ENCODE peak calls at places on chromosome 14, in nine cellular contexts. E is substantia nigra; Y is GM23338; Z is NCI-H2171; U is stimulated activated CD4-positive, alpha-beta T cell treated with anti-CD3 and anti-CD28 coated beads, Interleukin-12 subunit alpha, Interleukin-12 subunit beta, amount 100 ng/mL, for 48 hours; H is T follicular helper cell; Q is stimulated activated naive B cell treated with anti-CD40 and anti-IgM and Interleukin-4, amounts not matched to agents 10 μg/mL and 1 μg/mL and 100 μg/mL, for 72 hours; M is brain microvascular endothelial cell; J is stomach. X is an unnamed sample.

GRCh38 chr14:93091666-93092065 is 24.1 kb downstream of the ITPK1 start:
- DNase-seq in M (no peak), U (no peak), Q (no peak), J (no peak), H (no peak), Y (no peak), Z (no peak), E (no peak), X (no peak)

GRCh38 chr14:37620856-37621255 is 25.4 kb downstream of the TTC6 start:
- DNase-seq in M (no peak), Q (no peak), E (no peak), U (no peak), Y (no peak), H (no peak), J (no peak), Z (peak; percentile 49), X (no peak)

GRCh38 chr14:20632448-20632830 is 9.1 kb downstream of the OR6S1 start:
- DNase-seq in E (no peak), Z (no peak), Y (peak; percentile 42), U (no peak), Q (no peak), J (no peak), M (no peak), H (no peak), X (no peak)

GRCh38 chr14:69592923-69593677 is 18.3 kb upstream of the SUSD6 start:
- DNase-seq in Y (no peak), E (peak; percentile 33), U (no peak), Q (no peak), Z (peak; percentile 81), H (no peak), J (no peak), M (no peak), X (no peak)

GRCh38 chr14:99904506-99904905 is 111.3 kb downstream of the EML1 start:
- DNase-seq in E (no peak), U (no peak), Y (no peak), Z (no peak), J (no peak), H (no peak), M (no peak), Q (no peak), X (no peak)

GRCh38 chr14:24818054-24818822 is 184.2 kb upstream of the GZMB start:
- DNase-seq in J (no peak), U (no peak), M (no peak), Q (no peak), Y (no peak), Z (no peak), E (no peak), H (no peak), X (no peak)

GRCh38 chr14:34128665-34129064 is 177.8 kb upstream of the EGLN3 start:
- DNase-seq in M (no peak), U (no peak), Y (no peak), Z (no peak), E (no peak), J (no peak), Q (no peak), H (no peak), X (no peak)

GRCh38 chr14:29243355-29243754 is 476.8 kb downstream of the FOXG1 start:
- DNase-seq in Y (no peak), U (no peak), Z (no peak), Q (no peak), J (no peak), H (no peak), E (no peak), M (no peak), X (no peak)